ENCODE peak calls at places on chromosomes 11 and 22, in five cellular contexts. A is left ventricle myocardium inferior; Y is stimulated activated CD4-positive, alpha-beta T cell treated with anti-CD3 and anti-CD28 coated beads, Interleukin-1b, Interleukin-23, amount 100 ng/mL, for 24 hours; V is mesendoderm; H is left kidney. I is an unnamed sample.

GRCh38 chr11:28476053-28476452 is 367.9 kb downstream of the METTL15 start:
- DNase-seq in A (no peak), Y (no peak), V (no peak), H (no peak), I (peak; percentile 29)

GRCh38 chr11:129023968-129024676 is 81.5 kb upstream of the TP53AIP1 start:
- DNase-seq in A (no peak), Y (no peak), V (peak; percentile 88), H (peak; percentile 55), I (no peak)

GRCh38 chr22:33803371-33803770 is 116.9 kb downstream of the LARGE1 start:
- DNase-seq in A (no peak), Y (no peak), V (peak; percentile 38), H (no peak), I (peak; percentile 54)

GRCh38 chr11:76806131-76806530 is 23.0 kb downstream of the TSKU start:
- DNase-seq in A (no peak), Y (no peak), V (no peak), H (no peak), I (no peak)

GRCh38 chr11:68632802-68633201 is 51.5 kb upstream of the GAL start:
- DNase-seq in A (no peak), Y (peak; percentile 13), V (peak; percentile 95), H (peak; percentile 89), I (peak; percentile 78)

GRCh38 chr22:31321421-31321820 is 24.7 kb downstream of the PATZ1 start:
- DNase-seq in A (no peak), Y (no peak), V (no peak), H (no peak), I (no peak)

GRCh38 chr11:120272303-120272702 is 32.4 kb downstream of the POU2F3 start:
- DNase-seq in A (no peak), Y (no peak), V (no peak), H (no peak), I (no peak)

GRCh38 chr22:17802822-17803221 is 28.6 kb upstream of the BID start:
- DNase-seq in A (no peak), Y (no peak), V (no peak), H (no peak), I (no peak)

GRCh38 chr11:12981879-12982531 is 27.1 kb upstream of the RASSF10 start:
- DNase-seq in A (no peak), Y (no peak), V (peak; percentile 33), H (no peak), I (no peak)

GRCh38 chr11:5280582-5281102 is 10.9 kb upstream of the HBE1 start:
- DNase-seq in A (peak; percentile 17), Y (peak; percentile 1), V (peak; percentile 97), H (peak; percentile 37), I (peak; percentile 90)

GRCh38 chr11:65856689-65857499 is 1.1 kb downstream of the CFL1 start:
- DNase-seq in A (peak; percentile 86), Y (peak; percentile 82), V (peak; percentile 76), H (peak; percentile 85), I (peak; percentile 83)

GRCh38 chr11:92453055-92453454 is 228.4 kb downstream of the FAT3 start:
- DNase-seq in A (no peak), Y (no peak), V (no peak), H (no peak), I (peak; percentile 59)

GRCh38 chr11:10019906-10020682 is 273.9 kb downstream of the SBF2 start:
- DNase-seq in A (no peak), Y (no peak), V (no peak), H (no peak), I (no peak)

GRCh38 chr11:47843354-47844060 is 4.6 kb downstream of the NUP160 start:
- DNase-seq in A (no peak), Y (no peak), V (no peak), H (no peak), I (no peak)

GRCh38 chr11:71472941-71473792 is 20.2 kb downstream of the NADSYN1 start:
- DNase-seq in A (no peak), Y (no peak), V (no peak), H (no peak), I (no peak)

GRCh38 chr11:110026823-110027626 is 66.2 kb upstream of the ZC3H12C start:
- DNase-seq in A (no peak), Y (no peak), V (no peak), H (peak; percentile 44), I (no peak)

GRCh38 chr11:24521586-24521985 is 24.7 kb downstream of the LUZP2 start:
- DNase-seq in A (no peak), Y (no peak), V (no peak), H (no peak), I (no peak)

GRCh38 chr22:36963302-36963701 is 49.9 kb downstream of the CSF2RB start:
- DNase-seq in A (no peak), Y (no peak), V (no peak), H (no peak), I (no peak)

GRCh38 chr11:108931168-108931567 is 266.3 kb downstream of the DDX10 start:
- DNase-seq in A (no peak), Y (no peak), V (no peak), H (no peak), I (no peak)

GRCh38 chr11:33158596-33158995 is 2.7 kb downstream of the CSTF3 start:
- DNase-seq in A (no peak), Y (no peak), V (peak; percentile 66), H (no peak), I (no peak)

I was measured in astrocyte of the hippocampus.